ENCODE peak calls at places on chromosomes 5 and 9, in seven cellular contexts. T, F, J, S, G, C and X are unnamed samples.

GRCh38 chr5:139335811-139336210 is 5.8 kb upstream of the PAIP2 start:
- DNase-seq in T (no peak), F (no peak), J (no peak), S (no peak), G (peak; percentile 12), C (no peak), X (no peak)

GRCh38 chr9:114782586-114782985 is 23.3 kb downstream of the TNFSF15 start:
- DNase-seq in T (no peak), F (no peak), J (no peak), S (no peak), G (no peak), C (no peak), X (no peak)

GRCh38 chr9:74804018-74804385 is 83.7 kb downstream of the TRPM6 start:
- DNase-seq in T (no peak), F (no peak), J (no peak), S (peak; percentile 26), G (peak; percentile 7), C (no peak), X (no peak)

GRCh38 chr9:61673664-61674381 is 484.0 kb downstream of the SPATA31A7 start:
- DNase-seq in T (no peak), F (no peak), J (no peak), S (no peak), G (no peak), C (peak; percentile 42), X (peak; percentile 31)

GRCh38 chr5:65774346-65774745 is 52.3 kb downstream of the NLN start:
- DNase-seq in T (no peak), F (no peak), J (no peak), S (peak; percentile 80), G (peak; percentile 88), C (no peak), X (no peak)

GRCh38 chr9:113934826-113935676 is 58.9 kb downstream of the ZNF618 start:
- DNase-seq in T (no peak), F (no peak), J (peak; percentile 6), S (no peak), G (no peak), C (peak; percentile 48), X (no peak)

GRCh38 chr5:171681667-171682066 is 104.0 kb upstream of the SMIM23 start:
- DNase-seq in T (no peak), F (no peak), J (no peak), S (no peak), G (peak; percentile 16), C (no peak), X (no peak)

GRCh38 chr5:6902597-6902996 is 189.4 kb downstream of the TENT4A start:
- DNase-seq in T (no peak), F (no peak), J (no peak), S (no peak), G (no peak), C (no peak), X (no peak)

GRCh38 chr9:37034938-37035471 is 937 bp upstream of the PAX5 start:
- DNase-seq in T (no peak), F (no peak), J (no peak), S (no peak), G (no peak), C (no peak), X (no peak)

GRCh38 chr5:58699762-58700118 is 116.9 kb downstream of the RAB3C start:
- DNase-seq in T (no peak), F (no peak), J (no peak), S (no peak), G (no peak), C (no peak), X (no peak)

GRCh38 chr5:55668356-55668755 is 43.8 kb downstream of the SLC38A9 start:
- DNase-seq in T (no peak), F (no peak), J (no peak), S (peak; percentile 40), G (peak; percentile 86), C (no peak), X (no peak)

GRCh38 chr9:20559236-20559896 is 62.9 kb downstream of the MLLT3 start:
- DNase-seq in T (no peak), F (no peak), J (peak; percentile 47), S (no peak), G (no peak), C (no peak), X (no peak)

GRCh38 chr5:35082530-35082929 is 34.8 kb upstream of the AGXT2 start:
- DNase-seq in T (no peak), F (no peak), J (no peak), S (no peak), G (no peak), C (no peak), X (no peak)

GRCh38 chr5:171598279-171599152 is 179.1 kb downstream of the FGF18 start:
- DNase-seq in T (no peak), F (no peak), J (no peak), S (no peak), G (no peak), C (no peak), X (no peak)